ENCODE peak calls at places on chromosomes 12 and 14, in nine cellular contexts. F, A, X, V, E, Y, L, Q and C are unnamed samples.

GRCh38 chr12:43103866-43104265 is 448.1 kb downstream of the ADAMTS20 start:
- DNase-seq in E (no peak), V (no peak), L (no peak), Y (no peak), A (no peak), Q (no peak), F (no peak), X (no peak), C (no peak)

GRCh38 chr12:129696952-129697351 is 206.9 kb downstream of the TMEM132D start:
- DNase-seq in F (no peak), V (no peak), A (no peak), Q (no peak), X (no peak), L (peak), E (no peak), Y (peak), C (no peak)

GRCh38 chr12:96886998-96887677 is 19.9 kb upstream of the NEDD1 start:
- DNase-seq in V (no peak), Q (no peak), L (peak), E (no peak), X (no peak), Y (peak), A (peak), F (peak), C (no peak)

GRCh38 chr12:51270067-51270846 is at the start of gene SMAGP:
- DNase-seq in F (peak), X (peak), Q (no peak), L (peak), E (peak), Y (peak), A (peak), V (peak), C (no peak)

GRCh38 chr12:31479516-31480210 is 111.3 kb downstream of the DENND5B start:
- DNase-seq in Y (no peak), E (no peak), L (no peak), A (no peak), V (no peak), X (no peak), F (no peak), Q (no peak), C (no peak)

GRCh38 chr12:27434673-27435565 is 11.6 kb upstream of the SMCO2 start:
- DNase-seq in Q (no peak), V (no peak), Y (no peak), X (no peak), A (peak), L (no peak), E (peak), F (peak), C (no peak)

GRCh38 chr14:99672506-99673327 is 11.4 kb upstream of the CYP46A1 start:
- DNase-seq in V (no peak), F (no peak), A (no peak), L (no peak), X (peak), Y (no peak), E (no peak), Q (no peak), C (no peak)

GRCh38 chr14:54893151-54893760 is 9.4 kb downstream of the GCH1 start:
- DNase-seq in V (no peak), Q (peak), F (no peak), E (peak), L (peak), A (peak), Y (peak), X (no peak), C (no peak)

GRCh38 chr12:5442251-5443006 is 10.5 kb downstream of the NTF3 start:
- DNase-seq in L (peak), A (peak), F (peak), X (no peak), V (no peak), E (no peak), Q (peak), Y (peak), C (peak)

GRCh38 chr14:20477211-20477876 is 8.1 kb downstream of the PNP start:
- DNase-seq in Q (no peak), E (no peak), A (no peak), V (no peak), F (no peak), L (peak), Y (peak), X (peak), C (no peak)

GRCh38 chr12:30047499-30048262 is 263.9 kb upstream of the TMTC1 start:
- DNase-seq in E (no peak), F (no peak), A (no peak), L (peak), Y (no peak), V (no peak), X (no peak), Q (no peak), C (no peak)

GRCh38 chr14:56975521-56975920 is 165.2 kb upstream of the OTX2 start:
- DNase-seq in X (no peak), F (no peak), E (no peak), V (no peak), L (no peak), A (no peak), Q (no peak), Y (no peak), C (no peak)

GRCh38 chr12:26125451-26126339 is 858 bp upstream of the BHLHE41 start:
- DNase-seq in X (peak), Y (peak), A (peak), L (peak), E (peak), F (peak), V (peak), Q (peak), C (peak)

GRCh38 chr12:129615001-129615400 is 288.8 kb downstream of the TMEM132D start:
- DNase-seq in V (no peak), X (no peak), L (peak), Y (no peak), F (no peak), A (no peak), E (no peak), Q (no peak), C (no peak)

GRCh38 chr12:46579474-46579873 is 206.9 kb upstream of the SLC38A2 start:
- DNase-seq in L (no peak), Q (no peak), F (no peak), Y (no peak), V (no peak), X (no peak), A (no peak), E (no peak), C (no peak)

GRCh38 chr12:122959566-122960192 is 6.6 kb downstream of the ABCB9 start:
- DNase-seq in X (no peak), L (no peak), Y (no peak), V (no peak), Q (no peak), E (no peak), A (no peak), F (no peak), C (no peak)

GRCh38 chr12:100267603-100268281 is 765 bp downstream of the SCYL2 start:
- DNase-seq in V (no peak), L (peak), E (no peak), Y (peak), Q (no peak), A (peak), X (no peak), F (no peak), C (peak)

GRCh38 chr12:6554990-6555691 is 701 bp downstream of the IFFO1 start:
- DNase-seq in L (peak), X (no peak), Y (no peak), A (no peak), V (no peak), Q (no peak), F (no peak), E (no peak), C (no peak)

GRCh38 chr12:68334136-68334535 is 2.0 kb upstream of the MDM1 start:
- DNase-seq in V (no peak), A (no peak), F (peak), L (no peak), X (no peak), Y (no peak), Q (no peak), E (no peak), C (peak)

GRCh38 chr14:22047105-22047504 is 373.5 kb upstream of the OR4E1 start:
- DNase-seq in Y (no peak), A (peak), E (no peak), Q (no peak), F (no peak), L (no peak), X (no peak), V (no peak), C (no peak)

GRCh38 chr12:128726866-128727265 is 96.9 kb downstream of the SLC15A4 start:
- DNase-seq in X (no peak), V (no peak), A (peak), Q (no peak), Y (no peak), L (no peak), F (no peak), E (no peak), C (no peak)

GRCh38 chr14:104420990-104421389 is 158.6 kb upstream of the C14orf180 start:
- DNase-seq in V (no peak), F (peak), X (peak), L (no peak), Y (no peak), Q (no peak), E (no peak), A (no peak), C (no peak)

GRCh38 chr14:56562883-56563282 is 16.7 kb upstream of the TMEM260 start:
- DNase-seq in Q (no peak), A (no peak), F (no peak), L (no peak), X (no peak), Y (no peak), E (no peak), V (no peak), C (no peak)

GRCh38 chr12:6476496-6476895 is 6.0 kb upstream of the VAMP1 start:
- DNase-seq in L (peak), X (no peak), E (no peak), V (no peak), A (no peak), F (no peak), Y (peak), Q (no peak), C (no peak)

GRCh38 chr12:132343294-132343972 is 14.0 kb upstream of the GALNT9 start:
- DNase-seq in A (no peak), V (peak), F (no peak), X (no peak), E (no peak), Q (no peak), L (no peak), Y (no peak), C (no peak)

GRCh38 chr12:18068355-18068754 is 21.6 kb downstream of the RERGL start:
- DNase-seq in E (no peak), V (no peak), Q (no peak), Y (no peak), X (no peak), L (no peak), A (no peak), F (no peak), C (no peak)

GRCh38 chr12:112900298-112901145 is 6.2 kb upstream of the OAS1 start:
- DNase-seq in X (no peak), V (no peak), Q (peak), L (peak), A (peak), Y (peak), F (peak), E (peak), C (no peak)

GRCh38 chr14:67514203-67514607 is 18.9 kb upstream of the PLEKHH1 start:
- DNase-seq in F (no peak), Y (no peak), Q (no peak), E (no peak), A (peak), X (no peak), L (no peak), V (peak), C (no peak)
- H3K4me3 ChIP-seq in F (peak), Y (peak), Q (peak), E (no peak), A (peak), X (peak), L (peak), V (peak), C (peak)

GRCh38 chr12:55736780-55737580 is 5.9 kb upstream of the GDF11 start:
- DNase-seq in V (peak), L (peak), Y (peak), X (peak), E (no peak), F (peak), A (peak), Q (peak), C (peak)
- TF ChIP-seq CTCF in V (peak), L (peak), Y (peak), X (peak), E (peak), F (peak), A (peak), Q (peak), C (peak)

DNA sequence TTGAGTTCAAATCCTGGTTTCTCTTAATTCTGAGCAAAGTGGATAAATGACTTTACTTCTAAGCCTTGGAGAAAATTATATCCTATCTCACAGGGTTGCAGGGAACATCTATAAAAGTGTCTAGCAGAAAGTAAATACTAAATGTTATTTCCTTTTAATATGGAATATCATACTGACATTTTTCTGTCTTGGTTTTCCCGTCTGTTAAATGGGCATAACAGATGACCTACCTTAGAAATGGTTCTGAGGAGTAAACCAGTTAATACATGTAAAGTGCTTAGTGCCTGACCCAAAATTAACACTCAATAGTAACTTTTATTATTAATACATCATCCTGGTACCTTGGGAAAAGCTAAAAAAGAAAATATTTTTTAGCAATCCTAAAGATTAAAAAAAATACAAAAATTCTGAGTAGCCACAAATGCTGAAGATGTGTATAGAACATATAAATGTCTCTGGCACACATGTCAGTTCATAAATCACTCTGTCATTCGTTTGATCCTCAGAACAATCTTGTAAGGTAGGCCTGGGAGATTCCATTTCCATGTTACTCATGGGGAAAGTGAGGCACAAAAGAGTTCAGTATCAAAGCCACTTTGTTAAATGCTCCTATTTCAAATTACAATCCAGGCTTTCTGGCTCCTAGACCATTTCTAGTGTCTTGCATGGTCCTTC is 1.3 kb downstream of the VIPAS39 start:
- DNase-seq in Y (no peak), X (no peak), Q (no peak), F (no peak), E (no peak), A (no peak), L (no peak), V (no peak), C (no peak)
- H3K4me3 ChIP-seq in Y (peak), X (peak), Q (peak), F (peak), E (peak), A (peak), L (peak), V (no peak), C (peak)

GRCh38 chr12:24948816-24949722 is at the start of gene BCAT1:
- DNase-seq in V (peak), E (peak), A (peak), L (peak), X (peak), Y (peak), F (peak), Q (no peak), C (peak)
- TF ChIP-seq CTCF in V (no peak), E (peak), A (peak), L (peak), X (no peak), Y (peak), F (peak), Q (no peak), C (no peak)